ENCODE peak calls at places on chromosomes 7 and 10, in four cellular contexts. D is cardiac fibroblast, K is choroid plexus epithelial cell, N is AG04450. Y is an unnamed sample.

GRCh38 chr10:10367277-10367676 is 650.4 kb upstream of the CELF2 start:
- DNase-seq in N (no peak), D (no peak), K (no peak), Y (no peak)

GRCh38 chr10:33353334-33353733 is 18.9 kb upstream of the NRP1 start:
- DNase-seq in N (no peak), K (no peak), D (no peak), Y (no peak)

GRCh38 chr10:24382979-24383663 is 174.2 kb downstream of the KIAA1217 start:
- DNase-seq in N (no peak), K (no peak), D (peak; percentile 14), Y (peak; percentile 4)

GRCh38 chr7:151330656-151331055 is 11.0 kb upstream of the NUB1 start:
- DNase-seq in D (no peak), N (no peak), K (no peak), Y (no peak)

GRCh38 chr10:80046629-80047441 is 31.6 kb upstream of the TMEM254 start:
- DNase-seq in D (peak; percentile 77), K (peak; percentile 79), N (peak; percentile 32), Y (peak; percentile 77)

GRCh38 chr7:149822353-149822943 is 15.7 kb upstream of the ZNF862 start:
- DNase-seq in N (no peak), D (no peak), K (no peak), Y (no peak)

GRCh38 chr10:106815427-106816043 is 349.0 kb downstream of the SORCS1 start:
- DNase-seq in D (no peak), N (no peak), K (no peak), Y (no peak)

GRCh38 chr10:88346151-88346977 is 236.8 kb downstream of the RNLS start:
- DNase-seq in K (no peak), N (no peak), D (no peak), Y (peak; percentile 19)

GRCh38 chr7:19772858-19773337 is 519 bp downstream of the TMEM196 start:
- DNase-seq in N (no peak), D (peak; percentile 24), K (peak; percentile 26), Y (peak; percentile 27)

GRCh38 chr7:28200598-28200997 is 20.0 kb upstream of the JAZF1 start:
- DNase-seq in D (no peak), N (no peak), K (no peak), Y (no peak)

GRCh38 chr10:15265558-15265957 is 97.1 kb upstream of the NMT2 start:
- DNase-seq in D (no peak), K (no peak), N (no peak), Y (no peak)

GRCh38 chr7:16479587-16479986 is 14.0 kb upstream of the SOSTDC1 start:
- DNase-seq in D (peak; percentile 19), K (peak; percentile 15), N (no peak), Y (no peak)

GRCh38 chr10:75335983-75336382 is 65.6 kb downstream of the ZNF503 start:
- DNase-seq in D (no peak), K (no peak), N (no peak), Y (no peak)

GRCh38 chr10:101536800-101537199 is 51.3 kb downstream of the POLL start:
- DNase-seq in N (no peak), D (peak; percentile 53), K (peak; percentile 58), Y (no peak)

GRCh38 chr7:29146082-29146706 is at the start of gene CPVL:
- DNase-seq in N (no peak), K (no peak), D (no peak), Y (no peak)

GRCh38 chr7:129362528-129362927 is 71.7 kb upstream of the STRIP2 start:
- DNase-seq in D (no peak), K (no peak), N (no peak), Y (no peak)

GRCh38 chr10:129963831-129964501 is at the start of gene EBF3:
- DNase-seq in N (no peak), K (peak; percentile 63), D (peak; percentile 91), Y (peak; percentile 18)

GRCh38 chr10:45040921-45041320 is 40.2 kb downstream of the ZNF22 start:
- DNase-seq in K (peak; percentile 70), D (peak; percentile 75), N (no peak), Y (peak; percentile 11)

GRCh38 chr10:122344741-122345258 is 29.7 kb upstream of the PLEKHA1 start:
- DNase-seq in N (no peak), D (peak; percentile 66), K (peak; percentile 69), Y (peak; percentile 20)

GRCh38 chr7:138755331-138755747 is 42.5 kb upstream of the TMEM213 start:
- DNase-seq in K (peak; percentile 23), N (no peak), D (no peak), Y (no peak)

GRCh38 chr10:112917676-112918075 is 32.4 kb upstream of the TCF7L2 start:
- DNase-seq in K (no peak), N (no peak), D (no peak), Y (no peak)

GRCh38 chr10:95513008-95513589 is 48.1 kb downstream of the SORBS1 start:
- DNase-seq in D (no peak), K (no peak), N (no peak), Y (no peak)

GRCh38 chr7:81499262-81500116 is 270.4 kb downstream of the HGF start:
- DNase-seq in K (peak; percentile 93), N (peak; percentile 72), D (peak; percentile 93), Y (peak; percentile 72)
- TF ChIP-seq CTCF in K (peak; percentile 63), N (peak; percentile 68), D (peak; percentile 48), Y (peak; percentile 55)

GRCh38 chr7:96676901-96677300 is 32.7 kb downstream of the SEM1 start:
- DNase-seq in K (no peak), N (no peak), D (no peak), Y (no peak)

GRCh38 chr7:96685353-96685752 is 24.3 kb downstream of the SEM1 start:
- DNase-seq in D (no peak), N (no peak), K (no peak), Y (no peak)

GRCh38 chr7:96674565-96674964 is 35.1 kb downstream of the SEM1 start:
- DNase-seq in D (peak; percentile 51), K (no peak), N (no peak), Y (no peak)

GRCh38 chr7:96675548-96675947 is 34.1 kb downstream of the SEM1 start:
- DNase-seq in D (peak; percentile 15), N (no peak), K (peak; percentile 3), Y (no peak)

DNA sequence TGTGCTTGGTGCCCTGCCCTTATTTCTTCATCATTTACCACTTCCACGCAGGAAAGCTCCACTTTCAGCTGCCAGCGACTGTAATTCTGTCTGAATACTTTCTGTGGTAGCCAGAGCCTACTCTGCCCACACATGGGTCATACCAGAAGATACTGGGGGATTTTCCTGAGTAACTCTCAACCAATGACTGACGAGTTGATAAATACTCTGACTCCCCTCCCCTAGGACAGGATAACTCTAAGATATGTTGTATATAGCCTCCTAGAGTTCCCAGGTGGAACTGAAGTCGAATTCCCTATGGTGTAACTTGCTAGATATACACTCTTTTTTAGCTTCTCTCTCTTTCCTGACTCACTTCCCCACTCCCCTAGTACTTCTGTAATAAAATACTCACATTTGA is 29.8 kb downstream of the SEM1 start:
- DNase-seq in D (no peak), N (no peak), K (no peak), Y (no peak)
- TF ChIP-seq CTCF in D (no peak), N (no peak), K (no peak), Y (no peak)

DNA sequence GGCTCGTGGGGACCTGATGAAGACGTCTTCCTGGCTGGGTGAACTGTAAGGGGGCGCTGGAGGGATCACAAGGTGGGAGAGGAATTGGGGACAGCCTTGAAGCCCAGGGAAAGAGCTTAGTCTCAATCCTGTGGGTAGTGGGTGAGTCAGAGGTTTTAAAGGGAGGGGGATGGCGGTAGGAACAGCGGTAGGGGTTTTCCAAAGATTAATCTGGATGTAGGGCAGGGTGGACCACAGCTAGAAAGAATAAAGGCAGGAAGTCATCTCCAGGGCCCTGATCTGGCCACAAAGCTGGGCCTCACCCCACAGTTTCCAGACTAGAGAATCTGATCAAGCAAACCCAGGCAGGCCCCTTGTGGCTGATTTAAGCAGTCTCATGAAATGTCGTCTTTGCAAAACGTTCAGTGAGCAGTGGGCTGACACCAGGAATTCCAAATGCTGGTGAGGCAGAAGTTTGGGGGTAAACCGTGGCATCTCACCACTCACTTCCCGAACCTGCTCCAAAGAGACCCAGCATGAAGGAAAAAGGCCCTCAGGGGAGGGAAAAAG is 65.3 kb downstream of the CALML3 start:
- DNase-seq in D (peak; percentile 29), N (no peak), K (peak; percentile 58), Y (peak; percentile 33)
- TF ChIP-seq CTCF in D (peak; percentile 17), N (peak; percentile 43), K (peak; percentile 55), Y (peak; percentile 63)

DNA sequence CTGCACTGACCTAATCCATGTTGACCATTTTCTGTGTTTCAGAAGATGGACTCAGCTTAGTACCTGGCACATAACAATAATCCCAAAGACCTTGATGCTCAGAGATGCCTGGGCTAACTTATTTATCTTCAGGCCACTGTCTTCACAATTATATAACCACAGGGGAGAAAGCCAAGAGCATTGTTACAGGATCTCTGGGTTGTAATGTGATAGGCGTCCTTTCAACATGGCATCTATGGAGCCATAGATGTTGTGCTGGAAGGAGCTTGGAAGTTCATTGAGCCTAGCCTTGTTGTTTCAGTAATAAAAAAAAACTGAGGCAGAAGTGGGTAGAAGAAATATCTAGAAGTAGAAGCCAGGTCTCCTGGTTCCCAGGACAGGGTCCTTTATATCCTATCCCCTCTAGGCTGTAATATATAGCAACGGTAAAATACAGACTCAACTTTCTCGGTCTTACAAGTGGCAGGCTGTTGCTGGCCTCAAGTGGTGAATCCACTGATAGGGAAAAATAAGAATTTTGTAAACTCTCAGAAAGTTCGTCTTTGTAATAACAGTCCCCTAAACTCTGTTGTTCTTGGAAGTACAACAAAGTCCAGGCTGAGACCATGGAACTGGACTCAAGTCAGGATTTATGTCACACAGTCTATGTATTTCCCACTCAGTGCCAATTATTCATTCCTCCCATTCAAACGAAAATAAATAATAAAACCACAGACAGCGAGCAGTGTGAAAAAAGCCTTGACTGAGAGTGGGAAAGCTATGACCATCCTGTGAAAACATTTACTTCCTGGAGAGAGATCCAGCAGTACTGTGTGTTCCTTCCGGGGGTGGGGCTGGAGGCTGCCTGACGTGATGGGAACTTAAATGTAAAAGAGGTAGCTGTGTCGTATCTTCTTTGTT is 277.6 kb downstream of the REEP3 start:
- DNase-seq in K (peak; percentile 93), D (peak; percentile 98), N (peak; percentile 11), Y (peak; percentile 99)
- TF ChIP-seq CTCF in K (peak; percentile 40), D (peak; percentile 6), N (no peak), Y (peak; percentile 52)

GRCh38 chr7:2100278-2101205 is 132.2 kb downstream of the MAD1L1 start:
- DNase-seq in N (no peak), D (no peak), K (no peak), Y (no peak)
- TF ChIP-seq CTCF in N (no peak), D (no peak), K (no peak), Y (no peak)

Y was measured in brain microvascular endothelial cell.